ENCODE peak calls at places on chromosomes 5 and 9, in nine cellular contexts. One of them, this sample, is unnamed.

GRCh38 chr5:45774528-45774927 is 78.3 kb upstream of the HCN1 start:
- DNase-seq in fibroblast of mammary gland: no peak
- DNase-seq in GM06990: no peak
- DNase-seq in brain microvascular endothelial cell: no peak
- DNase-seq in CD8-positive, alpha-beta T cell: no peak
- DNase-seq in AG08395: no peak
- DNase-seq in anterior cingulate cortex: no peak
- DNase-seq in KG1: no peak
- DNase-seq in activated naive CD8-positive, alpha-beta T cell treated with anti-CD3 and anti-CD28 coated beads, Interleukin-2, amount 10 ng/mL, durations not matched to agents 7 days and 5 days: no peak
- DNase-seq in this sample: no peak

GRCh38 chr9:21506910-21507795 is 25.0 kb upstream of the IFNE start:
- DNase-seq in fibroblast of mammary gland: peak
- DNase-seq in GM06990: no peak
- DNase-seq in brain microvascular endothelial cell: peak
- DNase-seq in CD8-positive, alpha-beta T cell: no peak
- DNase-seq in AG08395: peak
- DNase-seq in anterior cingulate cortex: no peak
- DNase-seq in KG1: no peak
- DNase-seq in activated naive CD8-positive, alpha-beta T cell treated with anti-CD3 and anti-CD28 coated beads, Interleukin-2, amount 10 ng/mL, durations not matched to agents 7 days and 5 days: no peak
- DNase-seq in this sample: no peak

GRCh38 chr9:122941560-122942234 is 877 bp downstream of the RABGAP1 start:
- DNase-seq in fibroblast of mammary gland: peak
- DNase-seq in GM06990: no peak
- DNase-seq in brain microvascular endothelial cell: peak
- DNase-seq in CD8-positive, alpha-beta T cell: no peak
- DNase-seq in AG08395: peak
- DNase-seq in anterior cingulate cortex: no peak
- DNase-seq in KG1: no peak
- DNase-seq in activated naive CD8-positive, alpha-beta T cell treated with anti-CD3 and anti-CD28 coated beads, Interleukin-2, amount 10 ng/mL, durations not matched to agents 7 days and 5 days: no peak
- DNase-seq in this sample: no peak

GRCh38 chr5:158635565-158635964 is 464.2 kb downstream of the EBF1 start:
- DNase-seq in fibroblast of mammary gland: no peak
- DNase-seq in GM06990: no peak
- DNase-seq in brain microvascular endothelial cell: no peak
- DNase-seq in CD8-positive, alpha-beta T cell: no peak
- DNase-seq in AG08395: no peak
- DNase-seq in anterior cingulate cortex: no peak
- DNase-seq in KG1: no peak
- DNase-seq in activated naive CD8-positive, alpha-beta T cell treated with anti-CD3 and anti-CD28 coated beads, Interleukin-2, amount 10 ng/mL, durations not matched to agents 7 days and 5 days: no peak
- DNase-seq in this sample: no peak

GRCh38 chr5:132105688-132106087 is 32.1 kb downstream of the CSF2 start:
- DNase-seq in fibroblast of mammary gland: no peak
- DNase-seq in GM06990: no peak
- DNase-seq in brain microvascular endothelial cell: no peak
- DNase-seq in CD8-positive, alpha-beta T cell: no peak
- DNase-seq in AG08395: no peak
- DNase-seq in anterior cingulate cortex: no peak
- DNase-seq in KG1: no peak
- DNase-seq in activated naive CD8-positive, alpha-beta T cell treated with anti-CD3 and anti-CD28 coated beads, Interleukin-2, amount 10 ng/mL, durations not matched to agents 7 days and 5 days: no peak
- DNase-seq in this sample: no peak

GRCh38 chr5:139552893-139553575 is 8.1 kb upstream of the UBE2D2 start:
- DNase-seq in fibroblast of mammary gland: no peak
- DNase-seq in GM06990: no peak
- DNase-seq in brain microvascular endothelial cell: no peak
- DNase-seq in CD8-positive, alpha-beta T cell: no peak
- DNase-seq in AG08395: no peak
- DNase-seq in anterior cingulate cortex: no peak
- DNase-seq in KG1: no peak
- DNase-seq in activated naive CD8-positive, alpha-beta T cell treated with anti-CD3 and anti-CD28 coated beads, Interleukin-2, amount 10 ng/mL, durations not matched to agents 7 days and 5 days: no peak
- DNase-seq in this sample: no peak

GRCh38 chr9:110575952-110576351 is 3.6 kb downstream of the SVEP1 start:
- DNase-seq in fibroblast of mammary gland: no peak
- DNase-seq in GM06990: no peak
- DNase-seq in brain microvascular endothelial cell: no peak
- DNase-seq in CD8-positive, alpha-beta T cell: no peak
- DNase-seq in AG08395: no peak
- DNase-seq in anterior cingulate cortex: no peak
- DNase-seq in KG1: no peak
- DNase-seq in activated naive CD8-positive, alpha-beta T cell treated with anti-CD3 and anti-CD28 coated beads, Interleukin-2, amount 10 ng/mL, durations not matched to agents 7 days and 5 days: no peak
- DNase-seq in this sample: no peak

GRCh38 chr9:109517798-109518435 is 19.8 kb upstream of the PTPN3 start:
- DNase-seq in fibroblast of mammary gland: no peak
- DNase-seq in GM06990: no peak
- DNase-seq in brain microvascular endothelial cell: no peak
- DNase-seq in CD8-positive, alpha-beta T cell: no peak
- DNase-seq in AG08395: no peak
- DNase-seq in anterior cingulate cortex: no peak
- DNase-seq in KG1: no peak
- DNase-seq in activated naive CD8-positive, alpha-beta T cell treated with anti-CD3 and anti-CD28 coated beads, Interleukin-2, amount 10 ng/mL, durations not matched to agents 7 days and 5 days: no peak
- DNase-seq in this sample: no peak

GRCh38 chr9:36005891-36006290 is 30.8 kb upstream of the RECK start:
- DNase-seq in fibroblast of mammary gland: no peak
- DNase-seq in GM06990: no peak
- DNase-seq in brain microvascular endothelial cell: no peak
- DNase-seq in CD8-positive, alpha-beta T cell: no peak
- DNase-seq in AG08395: no peak
- DNase-seq in anterior cingulate cortex: no peak
- DNase-seq in KG1: no peak
- DNase-seq in activated naive CD8-positive, alpha-beta T cell treated with anti-CD3 and anti-CD28 coated beads, Interleukin-2, amount 10 ng/mL, durations not matched to agents 7 days and 5 days: no peak
- DNase-seq in this sample: no peak

GRCh38 chr9:114004221-114004716 is 73.8 kb downstream of the AMBP start:
- DNase-seq in fibroblast of mammary gland: no peak
- DNase-seq in GM06990: no peak
- DNase-seq in brain microvascular endothelial cell: peak
- DNase-seq in CD8-positive, alpha-beta T cell: no peak
- DNase-seq in AG08395: no peak
- DNase-seq in anterior cingulate cortex: peak
- DNase-seq in KG1: no peak
- DNase-seq in activated naive CD8-positive, alpha-beta T cell treated with anti-CD3 and anti-CD28 coated beads, Interleukin-2, amount 10 ng/mL, durations not matched to agents 7 days and 5 days: peak
- DNase-seq in this sample: peak

GRCh38 chr9:6845128-6845826 is 87.5 kb downstream of the KDM4C start:
- DNase-seq in fibroblast of mammary gland: no peak
- DNase-seq in GM06990: no peak
- DNase-seq in brain microvascular endothelial cell: no peak
- DNase-seq in CD8-positive, alpha-beta T cell: no peak
- DNase-seq in AG08395: no peak
- DNase-seq in anterior cingulate cortex: no peak
- DNase-seq in KG1: no peak
- DNase-seq in activated naive CD8-positive, alpha-beta T cell treated with anti-CD3 and anti-CD28 coated beads, Interleukin-2, amount 10 ng/mL, durations not matched to agents 7 days and 5 days: no peak
- DNase-seq in this sample: no peak

GRCh38 chr9:17462869-17463464 is 115.9 kb upstream of the SH3GL2 start:
- DNase-seq in fibroblast of mammary gland: peak
- DNase-seq in GM06990: no peak
- DNase-seq in brain microvascular endothelial cell: peak
- DNase-seq in CD8-positive, alpha-beta T cell: peak
- DNase-seq in AG08395: peak
- DNase-seq in anterior cingulate cortex: no peak
- DNase-seq in KG1: peak
- DNase-seq in activated naive CD8-positive, alpha-beta T cell treated with anti-CD3 and anti-CD28 coated beads, Interleukin-2, amount 10 ng/mL, durations not matched to agents 7 days and 5 days: no peak
- DNase-seq in this sample: no peak

GRCh38 chr9:131810351-131811170 is 70.7 kb upstream of the RAPGEF1 start:
- DNase-seq in fibroblast of mammary gland: no peak
- DNase-seq in GM06990: no peak
- DNase-seq in brain microvascular endothelial cell: no peak
- DNase-seq in CD8-positive, alpha-beta T cell: no peak
- DNase-seq in AG08395: no peak
- DNase-seq in anterior cingulate cortex: no peak
- DNase-seq in KG1: no peak
- DNase-seq in activated naive CD8-positive, alpha-beta T cell treated with anti-CD3 and anti-CD28 coated beads, Interleukin-2, amount 10 ng/mL, durations not matched to agents 7 days and 5 days: no peak
- DNase-seq in this sample: no peak

GRCh38 chr5:150774145-150774544 is 4.4 kb upstream of the SMIM3 start:
- DNase-seq in fibroblast of mammary gland: peak
- DNase-seq in GM06990: no peak
- DNase-seq in brain microvascular endothelial cell: peak
- DNase-seq in CD8-positive, alpha-beta T cell: no peak
- DNase-seq in AG08395: peak
- DNase-seq in anterior cingulate cortex: no peak
- DNase-seq in KG1: no peak
- DNase-seq in activated naive CD8-positive, alpha-beta T cell treated with anti-CD3 and anti-CD28 coated beads, Interleukin-2, amount 10 ng/mL, durations not matched to agents 7 days and 5 days: no peak
- DNase-seq in this sample: no peak

GRCh38 chr5:33313150-33313549 is 127.6 kb upstream of the TARS1 start:
- DNase-seq in fibroblast of mammary gland: peak
- DNase-seq in GM06990: no peak
- DNase-seq in brain microvascular endothelial cell: peak
- DNase-seq in CD8-positive, alpha-beta T cell: no peak
- DNase-seq in AG08395: peak
- DNase-seq in anterior cingulate cortex: no peak
- DNase-seq in KG1: no peak
- DNase-seq in activated naive CD8-positive, alpha-beta T cell treated with anti-CD3 and anti-CD28 coated beads, Interleukin-2, amount 10 ng/mL, durations not matched to agents 7 days and 5 days: no peak
- DNase-seq in this sample: no peak

GRCh38 chr5:124289122-124289521 is 457.3 kb downstream of the ZNF608 start:
- DNase-seq in fibroblast of mammary gland: no peak
- DNase-seq in GM06990: no peak
- DNase-seq in brain microvascular endothelial cell: no peak
- DNase-seq in CD8-positive, alpha-beta T cell: no peak
- DNase-seq in AG08395: no peak
- DNase-seq in anterior cingulate cortex: peak
- DNase-seq in KG1: no peak
- DNase-seq in activated naive CD8-positive, alpha-beta T cell treated with anti-CD3 and anti-CD28 coated beads, Interleukin-2, amount 10 ng/mL, durations not matched to agents 7 days and 5 days: no peak
- DNase-seq in this sample: no peak

GRCh38 chr5:72308853-72309191 is 11.2 kb downstream of the MRPS27 start:
- DNase-seq in fibroblast of mammary gland: no peak
- DNase-seq in GM06990: no peak
- DNase-seq in brain microvascular endothelial cell: no peak
- DNase-seq in CD8-positive, alpha-beta T cell: no peak
- DNase-seq in AG08395: no peak
- DNase-seq in anterior cingulate cortex: no peak
- DNase-seq in KG1: no peak
- DNase-seq in activated naive CD8-positive, alpha-beta T cell treated with anti-CD3 and anti-CD28 coated beads, Interleukin-2, amount 10 ng/mL, durations not matched to agents 7 days and 5 days: no peak
- DNase-seq in this sample: no peak

GRCh38 chr9:15070716-15071115 is 160.5 kb upstream of the FREM1 start:
- DNase-seq in fibroblast of mammary gland: no peak
- DNase-seq in GM06990: no peak
- DNase-seq in brain microvascular endothelial cell: no peak
- DNase-seq in CD8-positive, alpha-beta T cell: no peak
- DNase-seq in AG08395: no peak
- DNase-seq in anterior cingulate cortex: no peak
- DNase-seq in KG1: no peak
- DNase-seq in activated naive CD8-positive, alpha-beta T cell treated with anti-CD3 and anti-CD28 coated beads, Interleukin-2, amount 10 ng/mL, durations not matched to agents 7 days and 5 days: no peak
- DNase-seq in this sample: no peak

GRCh38 chr9:2809692-2810423 is 34.0 kb downstream of the PUM3 start:
- DNase-seq in fibroblast of mammary gland: peak
- DNase-seq in GM06990: no peak
- DNase-seq in brain microvascular endothelial cell: peak
- DNase-seq in CD8-positive, alpha-beta T cell: no peak
- DNase-seq in AG08395: peak
- DNase-seq in anterior cingulate cortex: no peak
- DNase-seq in KG1: no peak
- DNase-seq in activated naive CD8-positive, alpha-beta T cell treated with anti-CD3 and anti-CD28 coated beads, Interleukin-2, amount 10 ng/mL, durations not matched to agents 7 days and 5 days: no peak
- DNase-seq in this sample: no peak

GRCh38 chr5:39399135-39400036 is 25.4 kb downstream of the DAB2 start:
- DNase-seq in fibroblast of mammary gland: peak
- DNase-seq in GM06990: no peak
- DNase-seq in brain microvascular endothelial cell: peak
- DNase-seq in CD8-positive, alpha-beta T cell: no peak
- DNase-seq in AG08395: peak
- DNase-seq in anterior cingulate cortex: no peak
- DNase-seq in KG1: peak
- DNase-seq in activated naive CD8-positive, alpha-beta T cell treated with anti-CD3 and anti-CD28 coated beads, Interleukin-2, amount 10 ng/mL, durations not matched to agents 7 days and 5 days: no peak
- DNase-seq in this sample: no peak

GRCh38 chr9:113299800-113300292 is 3.3 kb downstream of the RNF183 start:
- DNase-seq in fibroblast of mammary gland: no peak
- DNase-seq in GM06990: no peak
- DNase-seq in brain microvascular endothelial cell: no peak
- DNase-seq in CD8-positive, alpha-beta T cell: no peak
- DNase-seq in AG08395: no peak
- DNase-seq in anterior cingulate cortex: no peak
- DNase-seq in KG1: no peak
- DNase-seq in activated naive CD8-positive, alpha-beta T cell treated with anti-CD3 and anti-CD28 coated beads, Interleukin-2, amount 10 ng/mL, durations not matched to agents 7 days and 5 days: no peak
- DNase-seq in this sample: no peak

GRCh38 chr9:126363847-126364671 is 37.4 kb downstream of the MVB12B start:
- DNase-seq in fibroblast of mammary gland: no peak
- DNase-seq in GM06990: no peak
- DNase-seq in brain microvascular endothelial cell: no peak
- DNase-seq in CD8-positive, alpha-beta T cell: no peak
- DNase-seq in AG08395: no peak
- DNase-seq in anterior cingulate cortex: no peak
- DNase-seq in KG1: no peak
- DNase-seq in activated naive CD8-positive, alpha-beta T cell treated with anti-CD3 and anti-CD28 coated beads, Interleukin-2, amount 10 ng/mL, durations not matched to agents 7 days and 5 days: no peak
- DNase-seq in this sample: no peak

GRCh38 chr9:2085719-2086515 is 70.8 kb downstream of the SMARCA2 start:
- DNase-seq in fibroblast of mammary gland: peak
- DNase-seq in GM06990: no peak
- DNase-seq in brain microvascular endothelial cell: peak
- DNase-seq in CD8-positive, alpha-beta T cell: no peak
- DNase-seq in AG08395: peak
- DNase-seq in anterior cingulate cortex: no peak
- DNase-seq in KG1: no peak
- DNase-seq in activated naive CD8-positive, alpha-beta T cell treated with anti-CD3 and anti-CD28 coated beads, Interleukin-2, amount 10 ng/mL, durations not matched to agents 7 days and 5 days: no peak
- DNase-seq in this sample: no peak

GRCh38 chr5:62421414-62421813 is 8.9 kb downstream of the IPO11 start:
- DNase-seq in fibroblast of mammary gland: no peak
- DNase-seq in GM06990: no peak
- DNase-seq in brain microvascular endothelial cell: no peak
- DNase-seq in CD8-positive, alpha-beta T cell: no peak
- DNase-seq in AG08395: no peak
- DNase-seq in anterior cingulate cortex: no peak
- DNase-seq in KG1: no peak
- DNase-seq in activated naive CD8-positive, alpha-beta T cell treated with anti-CD3 and anti-CD28 coated beads, Interleukin-2, amount 10 ng/mL, durations not matched to agents 7 days and 5 days: no peak
- DNase-seq in this sample: no peak

GRCh38 chr9:124220551-124221451 is 36.9 kb upstream of the NEK6 start:
- DNase-seq in fibroblast of mammary gland: peak
- DNase-seq in GM06990: no peak
- DNase-seq in brain microvascular endothelial cell: peak
- DNase-seq in CD8-positive, alpha-beta T cell: no peak
- DNase-seq in AG08395: peak
- DNase-seq in anterior cingulate cortex: peak
- DNase-seq in KG1: no peak
- DNase-seq in activated naive CD8-positive, alpha-beta T cell treated with anti-CD3 and anti-CD28 coated beads, Interleukin-2, amount 10 ng/mL, durations not matched to agents 7 days and 5 days: no peak
- DNase-seq in this sample: no peak

GRCh38 chr5:96609369-96609768 is 52.8 kb upstream of the CAST start:
- DNase-seq in fibroblast of mammary gland: peak
- DNase-seq in GM06990: no peak
- DNase-seq in brain microvascular endothelial cell: no peak
- DNase-seq in CD8-positive, alpha-beta T cell: no peak
- DNase-seq in AG08395: no peak
- DNase-seq in anterior cingulate cortex: no peak
- DNase-seq in KG1: no peak
- DNase-seq in activated naive CD8-positive, alpha-beta T cell treated with anti-CD3 and anti-CD28 coated beads, Interleukin-2, amount 10 ng/mL, durations not matched to agents 7 days and 5 days: no peak
- DNase-seq in this sample: no peak

GRCh38 chr9:29440449-29440848 is 1867.2 kb upstream of the C9orf72 start:
- DNase-seq in fibroblast of mammary gland: no peak
- DNase-seq in GM06990: no peak
- DNase-seq in brain microvascular endothelial cell: no peak
- DNase-seq in CD8-positive, alpha-beta T cell: no peak
- DNase-seq in AG08395: no peak
- DNase-seq in anterior cingulate cortex: no peak
- DNase-seq in KG1: no peak
- DNase-seq in activated naive CD8-positive, alpha-beta T cell treated with anti-CD3 and anti-CD28 coated beads, Interleukin-2, amount 10 ng/mL, durations not matched to agents 7 days and 5 days: no peak
- DNase-seq in this sample: no peak

GRCh38 chr5:175356428-175356827 is 87.6 kb downstream of the DRD1 start:
- DNase-seq in fibroblast of mammary gland: no peak
- DNase-seq in GM06990: no peak
- DNase-seq in brain microvascular endothelial cell: no peak
- DNase-seq in CD8-positive, alpha-beta T cell: no peak
- DNase-seq in AG08395: no peak
- DNase-seq in anterior cingulate cortex: no peak
- DNase-seq in KG1: no peak
- DNase-seq in activated naive CD8-positive, alpha-beta T cell treated with anti-CD3 and anti-CD28 coated beads, Interleukin-2, amount 10 ng/mL, durations not matched to agents 7 days and 5 days: no peak
- DNase-seq in this sample: no peak

GRCh38 chr9:34457266-34458012 is 931 bp downstream of the FAM219A start:
- DNase-seq in fibroblast of mammary gland: peak
- DNase-seq in GM06990: peak
- DNase-seq in brain microvascular endothelial cell: peak
- DNase-seq in CD8-positive, alpha-beta T cell: no peak
- DNase-seq in AG08395: peak
- DNase-seq in anterior cingulate cortex: peak
- DNase-seq in KG1: no peak
- DNase-seq in activated naive CD8-positive, alpha-beta T cell treated with anti-CD3 and anti-CD28 coated beads, Interleukin-2, amount 10 ng/mL, durations not matched to agents 7 days and 5 days: peak
- DNase-seq in this sample: no peak

GRCh38 chr9:134644715-134645606 is 3.4 kb downstream of the COL5A1 start:
- DNase-seq in fibroblast of mammary gland: peak
- DNase-seq in GM06990: no peak
- DNase-seq in brain microvascular endothelial cell: peak
- DNase-seq in CD8-positive, alpha-beta T cell: no peak
- DNase-seq in AG08395: peak
- DNase-seq in anterior cingulate cortex: no peak
- DNase-seq in KG1: no peak
- DNase-seq in activated naive CD8-positive, alpha-beta T cell treated with anti-CD3 and anti-CD28 coated beads, Interleukin-2, amount 10 ng/mL, durations not matched to agents 7 days and 5 days: no peak
- DNase-seq in this sample: no peak

GRCh38 chr5:27038476-27038875 is at the start of gene CDH9:
- DNase-seq in fibroblast of mammary gland: no peak
- DNase-seq in GM06990: no peak
- DNase-seq in brain microvascular endothelial cell: no peak
- DNase-seq in CD8-positive, alpha-beta T cell: no peak
- DNase-seq in AG08395: no peak
- DNase-seq in anterior cingulate cortex: peak
- DNase-seq in KG1: no peak
- DNase-seq in activated naive CD8-positive, alpha-beta T cell treated with anti-CD3 and anti-CD28 coated beads, Interleukin-2, amount 10 ng/mL, durations not matched to agents 7 days and 5 days: no peak
- DNase-seq in this sample: no peak